ENCODE peak calls at places on chromosome 4, in nine cellular contexts. U is ovary, Y is NCI-H345, W is NCI-H226, V is fibroblast of pulmonary artery, J is HT1080, I is iPS-NIHi11, A is foreskin melanocyte, N is A172. H is an unnamed sample.

GRCh38 chr4:138981930-138982390 is 33.6 kb upstream of the NOCT start:
- DNase-seq in Y (peak; percentile 1), W (peak; percentile 22), N (peak; percentile 22), U (no peak), V (peak; percentile 90), I (no peak), A (no peak), J (no peak), H (no peak)

GRCh38 chr4:6229095-6229494 is 28.7 kb upstream of the JAKMIP1 start:
- DNase-seq in Y (no peak), A (no peak), U (no peak), V (no peak), J (no peak), N (no peak), W (no peak), I (no peak), H (peak; percentile 18)

GRCh38 chr4:113008726-113009125 is 40.7 kb upstream of the ANK2 start:
- DNase-seq in I (no peak), W (no peak), V (no peak), J (no peak), A (peak; percentile 53), Y (no peak), U (no peak), N (no peak), H (no peak)

GRCh38 chr4:174265917-174266316 is 17.6 kb downstream of the FBXO8 start:
- DNase-seq in J (no peak), Y (no peak), N (no peak), V (peak; percentile 8), U (no peak), I (no peak), A (no peak), W (no peak), H (peak; percentile 48)

GRCh38 chr4:55949480-55949802 is 696 bp downstream of the CEP135 start:
- DNase-seq in N (peak; percentile 10), I (no peak), A (no peak), J (no peak), Y (no peak), U (no peak), V (no peak), W (no peak), H (no peak)

GRCh38 chr4:163492951-163493504 is 1.5 kb upstream of the TMA16 start:
- DNase-seq in I (no peak), W (no peak), A (no peak), V (no peak), U (no peak), N (no peak), Y (no peak), J (peak; percentile 19), H (no peak)

GRCh38 chr4:108166441-108167315 is 2.1 kb downstream of the LEF1 start:
- DNase-seq in I (peak; percentile 47), J (peak; percentile 51), N (no peak), U (no peak), V (no peak), A (no peak), W (no peak), Y (peak; percentile 19), H (peak; percentile 54)

GRCh38 chr4:89660851-89661250 is 176.1 kb downstream of the SNCA start:
- DNase-seq in N (no peak), I (no peak), Y (no peak), U (no peak), V (peak; percentile 17), A (no peak), J (no peak), W (no peak), H (no peak)

GRCh38 chr4:174210354-174210753 is 73.1 kb downstream of the FBXO8 start:
- DNase-seq in W (no peak), A (no peak), I (peak; percentile 48), V (no peak), J (no peak), U (no peak), Y (no peak), N (no peak), H (no peak)

GRCh38 chr4:122329876-122330595 is 48.8 kb upstream of the ADAD1 start:
- DNase-seq in A (no peak), U (no peak), I (no peak), N (no peak), W (peak; percentile 4), J (peak; percentile 30), V (peak; percentile 58), Y (no peak), H (no peak)

GRCh38 chr4:6695660-6696581 is 2.2 kb downstream of the S100P start:
- DNase-seq in Y (no peak), I (no peak), J (no peak), V (no peak), N (no peak), U (no peak), A (no peak), W (no peak), H (no peak)

GRCh38 chr4:46839128-46839527 is 69.9 kb downstream of the COX7B2 start:
- DNase-seq in Y (no peak), U (no peak), W (no peak), I (peak; percentile 26), V (no peak), A (peak; percentile 20), N (no peak), J (no peak), H (no peak)

GRCh38 chr4:181976743-181977142 is 266.5 kb upstream of the TENM3 start:
- DNase-seq in W (no peak), N (no peak), J (no peak), I (no peak), Y (no peak), A (no peak), U (no peak), V (no peak), H (no peak)

GRCh38 chr4:53089940-53090729 is 228.0 kb downstream of the RASL11B start:
- DNase-seq in J (no peak), A (no peak), U (no peak), W (no peak), V (peak; percentile 68), Y (no peak), I (no peak), N (no peak), H (no peak)

GRCh38 chr4:151409470-151410313 is 716 bp downstream of the FHIP1A start:
- DNase-seq in Y (peak; percentile 19), J (peak; percentile 65), U (peak; percentile 19), N (no peak), A (no peak), W (peak; percentile 16), V (peak; percentile 26), I (peak; percentile 62), H (peak; percentile 38)

GRCh38 chr4:38576767-38577166 is 87.2 kb upstream of the KLF3 start:
- DNase-seq in U (no peak), N (no peak), W (no peak), A (no peak), J (no peak), I (no peak), V (no peak), Y (no peak), H (no peak)

GRCh38 chr4:60780874-60781273 is 419.3 kb upstream of the ADGRL3 start:
- DNase-seq in I (no peak), N (no peak), A (no peak), U (no peak), V (no peak), J (peak; percentile 18), Y (no peak), W (no peak), H (no peak)

GRCh38 chr4:155442267-155443105 is 65.7 kb upstream of the MAP9 start:
- DNase-seq in I (peak; percentile 71), U (peak; percentile 25), A (peak; percentile 61), J (peak; percentile 64), V (peak; percentile 78), N (peak; percentile 60), Y (peak; percentile 56), W (peak; percentile 21), H (peak; percentile 74)

GRCh38 chr4:139665079-139665689 is 435 bp upstream of the MGST2 start:
- DNase-seq in Y (no peak), V (no peak), U (no peak), I (no peak), W (no peak), J (no peak), N (no peak), A (no peak), H (no peak)

GRCh38 chr4:12399781-12400180 is 971.1 kb upstream of the HS3ST1 start:
- DNase-seq in I (no peak), V (peak; percentile 49), Y (no peak), U (no peak), W (no peak), A (no peak), J (peak; percentile 70), N (no peak), H (no peak)

GRCh38 chr4:182885738-182886077 is 31.5 kb downstream of the DCTD start:
- DNase-seq in U (no peak), J (no peak), A (peak; percentile 60), N (no peak), Y (no peak), I (no peak), W (no peak), V (peak; percentile 49), H (no peak)

GRCh38 chr4:141802324-141802723 is 165.9 kb downstream of the IL15 start:
- DNase-seq in A (no peak), J (peak; percentile 61), U (no peak), N (peak; percentile 51), I (peak; percentile 14), Y (no peak), W (peak; percentile 58), V (peak; percentile 53), H (no peak)

GRCh38 chr4:44760142-44760898 is 34.0 kb upstream of the GNPDA2 start:
- DNase-seq in Y (peak; percentile 12), U (no peak), W (no peak), J (peak; percentile 32), I (peak; percentile 19), V (peak; percentile 61), A (peak; percentile 11), N (peak; percentile 21), H (peak; percentile 32)

GRCh38 chr4:169724251-169724650 is 33.5 kb downstream of the HPF1 start:
- DNase-seq in N (no peak), A (no peak), J (peak; percentile 28), U (no peak), W (no peak), Y (no peak), V (peak; percentile 81), I (no peak), H (no peak)

GRCh38 chr4:182862921-182863320 is 54.3 kb downstream of the DCTD start:
- DNase-seq in A (no peak), V (no peak), I (peak; percentile 54), J (no peak), N (no peak), W (no peak), Y (peak; percentile 79), U (no peak), H (no peak)

GRCh38 chr4:168441412-168441811 is 38.9 kb downstream of the DDX60L start:
- DNase-seq in W (no peak), A (no peak), U (no peak), Y (no peak), I (no peak), V (no peak), J (no peak), N (no peak), H (no peak)

GRCh38 chr4:142801966-142802365 is 44.1 kb downstream of the INPP4B start:
- DNase-seq in N (no peak), V (no peak), I (no peak), W (no peak), J (peak; percentile 11), A (no peak), Y (no peak), U (no peak), H (no peak)

GRCh38 chr4:76902233-76902890 is 4.4 kb upstream of the SOWAHB start:
- DNase-seq in I (no peak), V (no peak), N (no peak), U (no peak), Y (no peak), W (no peak), A (no peak), J (no peak), H (no peak)

GRCh38 chr4:123408471-123409084 is 12.0 kb downstream of the SPRY1 start:
- DNase-seq in U (no peak), I (no peak), W (no peak), Y (no peak), N (no peak), V (peak; percentile 29), A (no peak), J (no peak), H (no peak)

GRCh38 chr4:3687538-3687937 is 78.6 kb upstream of the ADRA2C start:
- DNase-seq in I (no peak), U (no peak), Y (no peak), V (no peak), J (no peak), A (no peak), W (no peak), N (no peak), H (no peak)

GRCh38 chr4:120555058-120555457 is 367.5 kb downstream of the PRDM5 start:
- DNase-seq in A (no peak), W (no peak), V (no peak), J (no peak), U (no peak), Y (peak; percentile 47), N (no peak), I (no peak), H (no peak)

H was measured in D341Med.